ENCODE peak calls at places on chromosomes 7 and 10, in six cellular contexts. T, X, P, I, J and Y are unnamed samples.

GRCh38 chr7:40843338-40844026 is 708.7 kb downstream of the SUGCT start:
- DNase-seq in X (no peak), P (peak; percentile 7), T (no peak), I (no peak), J (no peak), Y (no peak)

GRCh38 chr7:155392726-155393570 is 65.0 kb upstream of the EN2 start:
- DNase-seq in X (no peak), P (no peak), I (no peak), T (no peak), J (no peak), Y (no peak)

GRCh38 chr7:110994028-110994967 is 96.6 kb upstream of the LRRN3 start:
- DNase-seq in P (no peak), I (no peak), T (peak; percentile 11), X (no peak), J (no peak), Y (no peak)

GRCh38 chr10:32256613-32257437 is 90.1 kb downstream of the EPC1 start:
- DNase-seq in P (peak; percentile 65), X (peak; percentile 73), T (peak; percentile 57), J (peak; percentile 74), I (peak; percentile 80), Y (no peak)

GRCh38 chr10:59878289-59878688 is 28.1 kb downstream of the CCDC6 start:
- DNase-seq in I (no peak), J (no peak), P (no peak), X (no peak), T (peak; percentile 44), Y (no peak)

GRCh38 chr10:104259999-104260774 is 5.5 kb downstream of the GSTO1 start:
- DNase-seq in T (peak; percentile 66), I (no peak), J (no peak), P (peak; percentile 91), X (no peak), Y (no peak)

GRCh38 chr7:94301024-94301588 is 93.6 kb upstream of the COL1A2 start:
- DNase-seq in I (peak; percentile 31), P (peak; percentile 98), J (peak; percentile 38), X (peak; percentile 51), T (peak; percentile 97), Y (peak; percentile 63)

GRCh38 chr10:93859049-93859655 is 34.6 kb upstream of the SLC35G1 start:
- DNase-seq in T (peak; percentile 28), X (no peak), P (peak; percentile 36), J (no peak), I (no peak), Y (no peak)

GRCh38 chr7:75740846-75741497 is 2.2 kb upstream of the HIP1 start:
- DNase-seq in P (no peak), J (peak; percentile 70), I (peak; percentile 29), X (peak; percentile 71), T (peak; percentile 67), Y (no peak)

GRCh38 chr10:103786020-103786419 is 69.4 kb downstream of the SH3PXD2A start:
- DNase-seq in T (no peak), I (no peak), X (no peak), P (no peak), J (no peak), Y (no peak)

GRCh38 chr10:3538850-3539531 is 246.0 kb downstream of the KLF6 start:
- DNase-seq in X (no peak), P (peak; percentile 95), T (peak; percentile 96), J (no peak), I (peak; percentile 34), Y (peak; percentile 78)

GRCh38 chr7:7491044-7491443 is 44.6 kb downstream of the COL28A1 start:
- DNase-seq in T (no peak), J (no peak), P (peak; percentile 3), I (no peak), X (no peak), Y (no peak)

GRCh38 chr10:1379601-1380000 is 323.4 kb downstream of the WDR37 start:
- DNase-seq in J (no peak), X (peak; percentile 8), T (no peak), I (peak; percentile 24), P (no peak), Y (no peak)

GRCh38 chr7:69893915-69894314 is 295.6 kb downstream of the AUTS2 start:
- DNase-seq in P (no peak), J (no peak), X (no peak), I (no peak), T (peak; percentile 42), Y (no peak)

GRCh38 chr7:15625456-15625855 is 61.0 kb downstream of the MEOX2 start:
- DNase-seq in X (no peak), P (no peak), I (no peak), J (no peak), T (no peak), Y (no peak)

GRCh38 chr7:124276005-124276606 is 243.2 kb upstream of the TMEM229A start:
- DNase-seq in P (peak; percentile 10), T (peak; percentile 4), J (no peak), X (peak; percentile 23), I (no peak), Y (no peak)

GRCh38 chr7:37176079-37176478 is 272.6 kb downstream of the ELMO1 start:
- DNase-seq in X (no peak), P (no peak), J (no peak), T (no peak), I (no peak), Y (no peak)

GRCh38 chr10:99382181-99382580 is 48.2 kb downstream of the GOT1 start:
- DNase-seq in J (no peak), I (no peak), X (no peak), P (no peak), T (no peak), Y (no peak)

GRCh38 chr10:44325157-44325556 is 59.7 kb downstream of the CXCL12 start:
- DNase-seq in P (no peak), T (no peak), I (peak; percentile 53), X (peak; percentile 79), J (no peak), Y (no peak)

GRCh38 chr10:86152911-86153310 is 213.7 kb downstream of the GRID1 start:
- DNase-seq in P (no peak), I (no peak), J (no peak), X (no peak), T (no peak), Y (no peak)

GRCh38 chr10:107899663-107900062 is 735.2 kb upstream of the SORCS1 start:
- DNase-seq in X (no peak), P (no peak), I (no peak), T (no peak), J (no peak), Y (no peak)

GRCh38 chr10:93006435-93007039 is 54.1 kb upstream of the CYP26C1 start:
- DNase-seq in T (peak; percentile 71), J (no peak), P (peak; percentile 63), X (no peak), I (no peak), Y (no peak)

GRCh38 chr10:98489561-98490481 is 43.1 kb upstream of the HPS1 start:
- DNase-seq in X (no peak), I (no peak), J (no peak), T (no peak), P (no peak), Y (no peak)

GRCh38 chr7:13067036-13067435 is 379.6 kb downstream of the ARL4A start:
- DNase-seq in X (no peak), T (no peak), I (no peak), P (no peak), J (no peak), Y (no peak)

GRCh38 chr7:80942261-80943041 is 23.6 kb upstream of the SEMA3C start:
- DNase-seq in J (no peak), I (peak; percentile 31), P (peak; percentile 96), T (peak; percentile 96), X (peak; percentile 32), Y (peak; percentile 34)

GRCh38 chr10:22997102-22997501 is 69.2 kb downstream of the ARMC3 start:
- DNase-seq in T (peak; percentile 30), P (peak; percentile 41), I (no peak), J (no peak), X (no peak), Y (no peak)

GRCh38 chr7:2864204-2864985 is 20.3 kb upstream of the GNA12 start:
- DNase-seq in J (no peak), T (no peak), X (no peak), P (no peak), I (no peak), Y (no peak)

GRCh38 chr7:143401265-143401664 is 7.4 kb downstream of the EPHA1 start:
- DNase-seq in X (no peak), I (no peak), T (no peak), J (no peak), P (no peak), Y (no peak)

GRCh38 chr7:113799896-113800295 is 118.9 kb downstream of the PPP1R3A start:
- DNase-seq in J (no peak), T (no peak), X (no peak), P (no peak), I (no peak), Y (no peak)

GRCh38 chr7:767580-767940 is 40.5 kb upstream of the PRKAR1B start:
- DNase-seq in P (no peak), X (no peak), J (no peak), T (no peak), I (no peak), Y (no peak)
- H3K4me3 ChIP-seq in P (peak overlapping the region; percentile 28), X (no peak overlapping the region), J (no peak overlapping the region), T (no peak overlapping the region), I (no peak overlapping the region), Y (no peak overlapping the region)

GRCh38 chr10:48821692-48822091 is 117.9 kb downstream of the LRRC18 start:
- DNase-seq in X (no peak), P (no peak), J (no peak), T (no peak), I (no peak), Y (no peak)

GRCh38 chr10:48821111-48821510 is 118.5 kb downstream of the LRRC18 start:
- DNase-seq in T (no peak), X (no peak), I (no peak), P (no peak), J (no peak), Y (no peak)

GRCh38 chr10:48819806-48820205 is 119.8 kb downstream of the LRRC18 start:
- DNase-seq in I (no peak), J (no peak), T (no peak), X (no peak), P (no peak), Y (no peak)

GRCh38 chr10:48820231-48820630 is 119.4 kb downstream of the LRRC18 start:
- DNase-seq in J (no peak), P (no peak), X (no peak), T (no peak), I (no peak), Y (no peak)

DNA sequence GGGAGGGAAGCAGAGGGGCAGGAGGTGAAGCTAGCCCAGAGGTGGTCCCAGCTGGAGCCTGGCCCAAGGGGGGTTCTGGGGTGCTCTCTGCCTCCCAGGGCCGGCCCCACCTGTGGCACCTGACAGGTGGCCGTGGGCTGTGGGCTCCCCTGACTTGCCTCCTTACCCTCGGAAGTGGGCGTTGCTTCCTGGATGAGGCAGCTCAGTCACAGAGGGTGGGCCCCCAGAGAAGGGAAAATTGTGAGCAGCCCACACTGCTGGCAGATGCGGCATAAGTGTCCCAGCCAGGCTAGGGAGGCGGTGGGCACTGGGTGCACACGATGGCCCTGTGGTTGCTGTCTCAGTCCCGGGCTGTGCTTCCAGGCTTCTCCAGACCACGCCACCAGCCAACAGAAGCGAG is 118.9 kb downstream of the LRRC18 start:
- DNase-seq in P (no peak), X (no peak), I (no peak), T (no peak), J (no peak), Y (no peak)
- H3K27ac ChIP-seq in P (no peak overlapping the region), X (no peak overlapping the region), I (no peak overlapping the region), T (no peak overlapping the region), J (no peak overlapping the region), Y (no peak overlapping the region)

GRCh38 chr10:117965984-117966383 is 80.8 kb downstream of the RAB11FIP2 start:
- DNase-seq in X (no peak), J (no peak), P (no peak), I (no peak), T (no peak), Y (no peak)
- H3K36me3 ChIP-seq in X (no peaks in the 10 kb centered on the region), J (no peaks in the 10 kb centered on the region), P (no peaks in the 10 kb centered on the region), I (no peaks in the 10 kb centered on the region), T (no peaks in the 10 kb centered on the region), Y (no peaks in the 10 kb centered on the region)

GRCh38 chr7:148334441-148334956 is 256.1 kb upstream of the C7orf33 start:
- DNase-seq in I (no peak), X (no peak), J (no peak), P (no peak), T (no peak), Y (no peak)
- H3K4me3 ChIP-seq in I (no peak overlapping the region), X (no peak overlapping the region), J (no peak overlapping the region), P (no peak overlapping the region), T (no peak overlapping the region), Y (no peak overlapping the region)